ENCODE peak calls at places on chromosome 16, in four cellular contexts. R, K, V and Z are unnamed samples.

GRCh38 chr16:9791566-9791965 is 390.7 kb downstream of the GRIN2A start:
- DNase-seq in R (no peak), K (no peak), V (no peak), Z (no peak)

GRCh38 chr16:11245988-11246387 is 10.0 kb downstream of the SOCS1 start:
- DNase-seq in R (no peak), K (no peak), V (no peak), Z (no peak)

GRCh38 chr16:70708381-70709253 is 22.8 kb upstream of the MTSS2 start:
- DNase-seq in R (peak), K (no peak), V (no peak), Z (no peak)

GRCh38 chr16:30369091-30369937 is 980 bp downstream of the TBC1D10B start:
- DNase-seq in R (no peak), K (peak), V (peak), Z (no peak)

GRCh38 chr16:24670623-24671454 is 58.6 kb upstream of the TNRC6A start:
- DNase-seq in R (peak), K (peak), V (peak), Z (no peak)

GRCh38 chr16:66578596-66579531 is at the start of gene CMTM2:
- DNase-seq in R (no peak), K (no peak), V (peak), Z (no peak)

GRCh38 chr16:48366165-48367093 is 18.8 kb downstream of the SIAH1 start:
- DNase-seq in R (peak), K (peak), V (peak), Z (peak)

GRCh38 chr16:69610356-69610755 is 44.6 kb downstream of the NFAT5 start:
- DNase-seq in R (peak), K (peak), V (no peak), Z (no peak)

GRCh38 chr16:57623251-57624043 is 5.0 kb upstream of the ADGRG1 start:
- DNase-seq in R (peak), K (no peak), V (no peak), Z (no peak)

GRCh38 chr16:10981697-10982216 is 37.4 kb downstream of the CLEC16A start:
- DNase-seq in R (peak), K (no peak), V (no peak), Z (peak)

GRCh38 chr16:66717112-66717675 is 20.7 kb upstream of the CMTM4 start:
- DNase-seq in R (peak), K (no peak), V (no peak), Z (no peak)

GRCh38 chr16:361872-362701 is 8.3 kb downstream of the MRPL28 start:
- DNase-seq in R (peak), K (peak), V (no peak), Z (peak)

GRCh38 chr16:47285001-47285400 is 141.3 kb upstream of the NETO2 start:
- DNase-seq in R (no peak), K (no peak), V (no peak), Z (no peak)

GRCh38 chr16:25366078-25366477 is 108.4 kb upstream of the ZKSCAN2 start:
- DNase-seq in R (peak), K (no peak), V (no peak), Z (no peak)

GRCh38 chr16:74083582-74083981 is 213.0 kb upstream of the PSMD7 start:
- DNase-seq in R (no peak), K (no peak), V (no peak), Z (no peak)

GRCh38 chr16:27379919-27380318 is 22.1 kb upstream of the IL21R start:
- DNase-seq in R (no peak), K (no peak), V (no peak), Z (no peak)

GRCh38 chr16:69396187-69397061 is 10.6 kb upstream of the TERF2 start:
- DNase-seq in R (peak), K (peak), V (peak), Z (peak)

GRCh38 chr16:70749006-70749678 is 51.8 kb downstream of the VAC14 start:
- DNase-seq in R (no peak), K (no peak), V (no peak), Z (no peak)

GRCh38 chr16:4370570-4371480 is 823 bp upstream of the VASN start:
- DNase-seq in R (no peak), K (no peak), V (peak), Z (no peak)

GRCh38 chr16:14325502-14325901 is 254.4 kb downstream of the MRTFB start:
- DNase-seq in R (no peak), K (no peak), V (no peak), Z (no peak)

GRCh38 chr16:73065617-73066313 is 17.8 kb upstream of the ZFHX3 start:
- DNase-seq in R (peak), K (no peak), V (peak), Z (no peak)

GRCh38 chr16:28149016-28149888 is 62.5 kb downstream of the XPO6 start:
- DNase-seq in R (no peak), K (no peak), V (no peak), Z (no peak)

GRCh38 chr16:65648111-65648510 is 526.2 kb upstream of the CDH11 start:
- DNase-seq in R (no peak), K (no peak), V (no peak), Z (no peak)

GRCh38 chr16:79599837-79600635 is 501 bp downstream of the MAF start:
- DNase-seq in R (peak), K (peak), V (peak), Z (no peak)

GRCh38 chr16:71826533-71827017 is 17.9 kb upstream of the AP1G1 start:
- DNase-seq in R (no peak), K (no peak), V (no peak), Z (no peak)

GRCh38 chr16:70160388-70160787 is 13.2 kb upstream of the CLEC18C start:
- DNase-seq in R (no peak), K (no peak), V (no peak), Z (no peak)

GRCh38 chr16:80441935-80442334 is 98.9 kb upstream of the DYNLRB2 start:
- DNase-seq in R (no peak), K (no peak), V (no peak), Z (no peak)

GRCh38 chr16:56477096-56477878 is 25.9 kb downstream of the OGFOD1 start:
- DNase-seq in R (peak), K (no peak), V (no peak), Z (no peak)

GRCh38 chr16:14202697-14203096 is 131.6 kb downstream of the MRTFB start:
- DNase-seq in R (peak), K (no peak), V (no peak), Z (peak)

GRCh38 chr16:29784901-29785500 is 5.5 kb upstream of the KIF22 start:
- DNase-seq in R (peak), K (peak), V (peak), Z (no peak)

GRCh38 chr16:70676571-70677498 is 9.0 kb downstream of the MTSS2 start:
- DNase-seq in R (peak), K (no peak), V (peak), Z (no peak)

GRCh38 chr16:67804853-67805542 is 1.4 kb downstream of the RANBP10 start:
- DNase-seq in R (no peak), K (no peak), V (no peak), Z (no peak)

GRCh38 chr16:11301645-11302513 is 20.7 kb upstream of the PRM1 start:
- DNase-seq in R (no peak), K (no peak), V (no peak), Z (no peak)

GRCh38 chr16:296276-296675 is 13.3 kb downstream of the PDIA2 start:
- DNase-seq in R (no peak), K (no peak), V (no peak), Z (no peak)

GRCh38 chr16:73125860-73126259 is 77.9 kb upstream of the ZFHX3 start:
- DNase-seq in R (no peak), K (no peak), V (no peak), Z (no peak)

GRCh38 chr16:30184430-30185140 is 1.2 kb downstream of the CORO1A start:
- DNase-seq in R (no peak), K (no peak), V (no peak), Z (no peak)

DNA sequence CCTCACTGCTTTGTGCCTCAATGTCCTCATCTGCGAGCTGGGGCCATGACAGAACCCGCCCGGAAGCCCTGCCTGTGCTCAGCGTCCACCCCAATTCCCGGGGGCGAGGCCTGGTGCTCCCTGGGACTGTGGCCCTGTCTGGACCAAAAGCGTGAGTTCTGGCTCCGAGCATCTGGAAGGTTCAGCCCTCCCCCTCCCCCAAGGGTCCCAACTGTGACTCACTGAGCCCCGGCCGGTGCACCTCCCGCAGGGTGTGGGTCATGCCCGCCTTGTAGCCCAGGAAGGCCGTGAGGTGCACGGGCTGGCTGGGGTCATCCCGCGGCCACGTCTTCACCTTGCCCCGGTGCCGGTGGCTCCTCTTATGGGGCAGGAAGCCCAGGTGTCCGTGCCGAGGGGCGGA is 755 bp downstream of the RPL3L start:
- DNase-seq in R (no peak), K (no peak), V (no peak), Z (no peak)
- H3K4me3 ChIP-seq in R (no peak), K (no peak), V (no peak), Z (no peak)

GRCh38 chr16:2981177-2981898 is 1.1 kb upstream of the PKMYT1 start:
- DNase-seq in R (peak), K (peak), V (no peak), Z (no peak)
- H3K4me3 ChIP-seq in R (no peak), K (no peak), V (peak), Z (peak)

GRCh38 chr16:87954361-87954760 is 3.1 kb downstream of the BANP start:
- DNase-seq in R (no peak), K (no peak), V (no peak), Z (no peak)
- H3K4me3 ChIP-seq in R (no peak), K (no peak), V (no peak), Z (no peak)

DNA sequence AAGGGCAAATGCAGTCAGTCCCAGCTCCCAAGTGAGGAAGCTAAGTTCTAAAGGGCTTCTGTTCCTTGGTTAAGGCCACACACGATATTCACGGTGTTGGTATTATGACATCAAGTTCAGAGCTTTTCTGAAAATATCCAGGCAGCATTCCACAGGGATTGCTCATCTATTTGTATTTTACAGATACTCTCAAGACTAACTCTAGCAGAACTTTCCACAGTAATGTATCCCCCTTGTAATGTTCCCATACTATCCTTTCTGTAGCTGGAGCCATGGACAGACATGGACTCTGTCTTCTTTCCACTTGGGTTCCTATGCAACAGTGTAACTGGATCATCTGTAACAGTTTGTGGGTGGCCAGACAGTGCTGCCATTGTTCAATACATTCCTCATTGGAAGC is 13.5 kb downstream of the SDR42E1 start:
- DNase-seq in R (no peak), K (no peak), V (no peak), Z (no peak)
- H3K4me3 ChIP-seq in R (no peak), K (no peak), V (no peak), Z (no peak)

GRCh38 chr16:50284131-50284911 is 18.0 kb downstream of the ADCY7 start:
- DNase-seq in R (no peak), K (peak), V (peak), Z (no peak)

GRCh38 chr16:50280932-50281331 is 14.6 kb downstream of the ADCY7 start:
- DNase-seq in R (no peak), K (no peak), V (no peak), Z (no peak)

GRCh38 chr16:50282955-50283631 is 16.7 kb downstream of the ADCY7 start:
- DNase-seq in R (no peak), K (no peak), V (no peak), Z (no peak)

GRCh38 chr16:50281391-50282009 is 15.1 kb downstream of the ADCY7 start:
- DNase-seq in R (no peak), K (no peak), V (no peak), Z (no peak)

GRCh38 chr16:50282010-50282538 is 15.7 kb downstream of the ADCY7 start:
- DNase-seq in R (no peak), K (no peak), V (peak), Z (no peak)
- H3K4me3 ChIP-seq in R (no peak), K (no peak), V (no peak), Z (no peak)

GRCh38 chr16:88977845-88978607 is 1.0 kb upstream of the CBFA2T3 start:
- DNase-seq in R (no peak), K (no peak), V (no peak), Z (no peak)
- H3K4me3 ChIP-seq in R (no peak), K (no peak), V (no peak), Z (no peak)

GRCh38 chr16:15785386-15786059 is 71.3 kb downstream of the MYH11 start:
- DNase-seq in R (no peak), K (no peak), V (no peak), Z (no peak)
- H3K4me3 ChIP-seq in R (no peak), K (no peak), V (no peak), Z (no peak)

GRCh38 chr16:85642762-85643281 is 29.7 kb downstream of the GSE1 start:
- DNase-seq in R (no peak), K (no peak), V (no peak), Z (no peak)
- H3K4me3 ChIP-seq in R (no peak), K (no peak), V (no peak), Z (no peak)

GRCh38 chr16:87486282-87486681 is 6.5 kb downstream of the ZCCHC14 start:
- DNase-seq in R (no peak), K (no peak), V (no peak), Z (no peak)

GRCh38 chr16:87490091-87490798 is 2.6 kb downstream of the ZCCHC14 start:
- DNase-seq in R (no peak), K (no peak), V (no peak), Z (no peak)

GRCh38 chr16:87492241-87492635 is 586 bp downstream of the ZCCHC14 start:
- DNase-seq in R (no peak), K (no peak), V (no peak), Z (no peak)

GRCh38 chr16:87487361-87487924 is 5.4 kb downstream of the ZCCHC14 start:
- DNase-seq in R (peak), K (peak), V (peak), Z (no peak)

DNA sequence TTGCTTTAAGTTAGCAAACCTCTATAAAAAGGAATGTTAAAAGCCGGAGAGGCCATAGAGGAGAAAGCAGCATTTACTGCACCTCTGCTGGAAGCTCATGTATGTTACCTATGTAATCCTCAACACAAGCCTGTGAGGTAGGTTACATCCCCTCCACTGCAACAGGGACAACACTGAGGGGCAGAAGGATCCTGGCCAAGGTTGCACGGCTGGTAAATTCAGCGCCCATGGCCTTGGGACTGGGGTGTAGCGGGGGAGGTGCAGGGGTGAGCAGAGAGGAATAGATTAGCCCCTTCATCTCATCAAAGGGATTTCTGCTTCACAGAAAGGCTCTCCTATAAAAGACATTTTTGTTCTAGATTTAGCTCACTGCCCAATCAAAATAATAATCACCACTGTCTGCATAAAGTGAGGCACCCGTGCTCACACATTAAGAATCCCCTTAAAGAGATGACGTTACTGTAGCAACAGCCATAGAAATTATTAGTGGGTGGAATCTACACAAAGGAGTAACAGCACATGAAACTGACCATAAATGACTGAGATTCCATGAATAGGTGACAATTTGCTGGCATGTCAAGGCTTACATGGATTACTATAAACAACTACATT is 3.3 kb downstream of the ZCCHC14 start:
- DNase-seq in R (no peak), K (no peak), V (no peak), Z (no peak)
- H3K4me3 ChIP-seq in R (no peak), K (no peak), V (peak), Z (no peak)

GRCh38 chr16:2497641-2498040 is 16.1 kb upstream of the ATP6V0C start:
- DNase-seq in R (no peak), K (no peak), V (no peak), Z (no peak)

GRCh38 chr16:2498085-2498484 is 15.7 kb upstream of the ATP6V0C start:
- DNase-seq in R (no peak), K (no peak), V (no peak), Z (no peak)

GRCh38 chr16:2496223-2497115 is 17.3 kb upstream of the ATP6V0C start:
- DNase-seq in R (no peak), K (no peak), V (no peak), Z (no peak)

GRCh38 chr16:2498531-2499253 is 15.1 kb upstream of the ATP6V0C start:
- DNase-seq in R (no peak), K (no peak), V (no peak), Z (peak)

GRCh38 chr16:2497116-2497630 is 16.6 kb upstream of the ATP6V0C start:
- DNase-seq in R (no peak), K (no peak), V (no peak), Z (peak)
- H3K4me3 ChIP-seq in R (no peak), K (no peak), V (no peak), Z (peak)